ENCODE peak calls at places on chromosomes 11 and 22, in nine cellular contexts. One of them, this sample, is unnamed.

GRCh38 chr11:112694244-112694643 is 267.0 kb upstream of the NCAM1 start:
- DNase-seq in GM18507: no peak
- DNase-seq in T-helper 2 cell treated with Interferon-gamma antibody and Interleukin-4, amounts not matched to agents 5 μg/mL and 100 μg/mL, for 36 hours: no peak
- DNase-seq in coronary artery: no peak
- DNase-seq in NCI-H748 treated with DMSO at 0.1 percent for 48 hours: no peak
- DNase-seq in germinal center: no peak
- DNase-seq in astrocyte of the spinal cord: no peak
- DNase-seq in T follicular helper cell: no peak
- DNase-seq in T-helper 17 cell: no peak
- DNase-seq in this sample: no peak

GRCh38 chr11:134668076-134668475 is 256.0 kb upstream of the B3GAT1 start:
- DNase-seq in GM18507: no peak
- DNase-seq in T-helper 2 cell treated with Interferon-gamma antibody and Interleukin-4, amounts not matched to agents 5 μg/mL and 100 μg/mL, for 36 hours: no peak
- DNase-seq in coronary artery: no peak
- DNase-seq in NCI-H748 treated with DMSO at 0.1 percent for 48 hours: no peak
- DNase-seq in germinal center: no peak
- DNase-seq in astrocyte of the spinal cord: no peak
- DNase-seq in T follicular helper cell: no peak
- DNase-seq in T-helper 17 cell: no peak
- DNase-seq in this sample: no peak

GRCh38 chr11:129295746-129296145 is 79.9 kb upstream of the BARX2 start:
- DNase-seq in GM18507: no peak
- DNase-seq in T-helper 2 cell treated with Interferon-gamma antibody and Interleukin-4, amounts not matched to agents 5 μg/mL and 100 μg/mL, for 36 hours: no peak
- DNase-seq in coronary artery: no peak
- DNase-seq in NCI-H748 treated with DMSO at 0.1 percent for 48 hours: no peak
- DNase-seq in germinal center: no peak
- DNase-seq in astrocyte of the spinal cord: peak; percentile 38
- DNase-seq in T follicular helper cell: no peak
- DNase-seq in T-helper 17 cell: no peak
- DNase-seq in this sample: no peak

GRCh38 chr11:35750315-35750714 is 87.7 kb downstream of the TRIM44 start:
- DNase-seq in GM18507: no peak
- DNase-seq in T-helper 2 cell treated with Interferon-gamma antibody and Interleukin-4, amounts not matched to agents 5 μg/mL and 100 μg/mL, for 36 hours: no peak
- DNase-seq in coronary artery: no peak
- DNase-seq in NCI-H748 treated with DMSO at 0.1 percent for 48 hours: no peak
- DNase-seq in germinal center: no peak
- DNase-seq in astrocyte of the spinal cord: no peak
- DNase-seq in T follicular helper cell: no peak
- DNase-seq in T-helper 17 cell: no peak
- DNase-seq in this sample: no peak

GRCh38 chr11:26575946-26576345 is 3.9 kb upstream of the MUC15 start:
- DNase-seq in GM18507: no peak
- DNase-seq in T-helper 2 cell treated with Interferon-gamma antibody and Interleukin-4, amounts not matched to agents 5 μg/mL and 100 μg/mL, for 36 hours: no peak
- DNase-seq in coronary artery: no peak
- DNase-seq in NCI-H748 treated with DMSO at 0.1 percent for 48 hours: no peak
- DNase-seq in germinal center: no peak
- DNase-seq in astrocyte of the spinal cord: no peak
- DNase-seq in T follicular helper cell: no peak
- DNase-seq in T-helper 17 cell: no peak
- DNase-seq in this sample: no peak

GRCh38 chr11:23041104-23041503 is 180.8 kb upstream of the CCDC179 start:
- DNase-seq in GM18507: no peak
- DNase-seq in T-helper 2 cell treated with Interferon-gamma antibody and Interleukin-4, amounts not matched to agents 5 μg/mL and 100 μg/mL, for 36 hours: no peak
- DNase-seq in coronary artery: no peak
- DNase-seq in NCI-H748 treated with DMSO at 0.1 percent for 48 hours: no peak
- DNase-seq in germinal center: no peak
- DNase-seq in astrocyte of the spinal cord: no peak
- DNase-seq in T follicular helper cell: no peak
- DNase-seq in T-helper 17 cell: no peak
- DNase-seq in this sample: no peak

GRCh38 chr22:37998543-37998942 is 14.2 kb upstream of the SOX10 start:
- DNase-seq in GM18507: no peak
- DNase-seq in T-helper 2 cell treated with Interferon-gamma antibody and Interleukin-4, amounts not matched to agents 5 μg/mL and 100 μg/mL, for 36 hours: no peak
- DNase-seq in coronary artery: no peak
- DNase-seq in NCI-H748 treated with DMSO at 0.1 percent for 48 hours: no peak
- DNase-seq in germinal center: no peak
- DNase-seq in astrocyte of the spinal cord: no peak
- DNase-seq in T follicular helper cell: no peak
- DNase-seq in T-helper 17 cell: no peak
- DNase-seq in this sample: no peak

GRCh38 chr11:18705651-18706281 is 7.2 kb downstream of the TMEM86A start:
- DNase-seq in GM18507: no peak
- DNase-seq in T-helper 2 cell treated with Interferon-gamma antibody and Interleukin-4, amounts not matched to agents 5 μg/mL and 100 μg/mL, for 36 hours: no peak
- DNase-seq in coronary artery: no peak
- DNase-seq in NCI-H748 treated with DMSO at 0.1 percent for 48 hours: peak; percentile 11
- DNase-seq in germinal center: peak; percentile 38
- DNase-seq in astrocyte of the spinal cord: no peak
- DNase-seq in T follicular helper cell: no peak
- DNase-seq in T-helper 17 cell: peak; percentile 13
- DNase-seq in this sample: peak; percentile 36

GRCh38 chr11:27183672-27184457 is 143.2 kb downstream of the BBOX1 start:
- DNase-seq in GM18507: peak; percentile 5
- DNase-seq in T-helper 2 cell treated with Interferon-gamma antibody and Interleukin-4, amounts not matched to agents 5 μg/mL and 100 μg/mL, for 36 hours: no peak
- DNase-seq in coronary artery: no peak
- DNase-seq in NCI-H748 treated with DMSO at 0.1 percent for 48 hours: peak; percentile 50
- DNase-seq in germinal center: peak; percentile 18
- DNase-seq in astrocyte of the spinal cord: peak; percentile 79
- DNase-seq in T follicular helper cell: peak; percentile 14
- DNase-seq in T-helper 17 cell: no peak
- DNase-seq in this sample: no peak

GRCh38 chr11:102599642-102600261 is 25.4 kb downstream of the MMP20 start:
- DNase-seq in GM18507: peak; percentile 32
- DNase-seq in T-helper 2 cell treated with Interferon-gamma antibody and Interleukin-4, amounts not matched to agents 5 μg/mL and 100 μg/mL, for 36 hours: peak; percentile 48
- DNase-seq in coronary artery: no peak
- DNase-seq in NCI-H748 treated with DMSO at 0.1 percent for 48 hours: no peak
- DNase-seq in germinal center: no peak
- DNase-seq in astrocyte of the spinal cord: peak; percentile 95
- DNase-seq in T follicular helper cell: no peak
- DNase-seq in T-helper 17 cell: no peak
- DNase-seq in this sample: no peak

GRCh38 chr22:25555506-25556060 is 8.9 kb upstream of the GRK3 start:
- DNase-seq in GM18507: no peak
- DNase-seq in T-helper 2 cell treated with Interferon-gamma antibody and Interleukin-4, amounts not matched to agents 5 μg/mL and 100 μg/mL, for 36 hours: no peak
- DNase-seq in coronary artery: no peak
- DNase-seq in NCI-H748 treated with DMSO at 0.1 percent for 48 hours: no peak
- DNase-seq in germinal center: no peak
- DNase-seq in astrocyte of the spinal cord: no peak
- DNase-seq in T follicular helper cell: no peak
- DNase-seq in T-helper 17 cell: no peak
- DNase-seq in this sample: no peak

GRCh38 chr11:61908730-61909622 is 8.4 kb downstream of the RAB3IL1 start:
- DNase-seq in GM18507: no peak
- DNase-seq in T-helper 2 cell treated with Interferon-gamma antibody and Interleukin-4, amounts not matched to agents 5 μg/mL and 100 μg/mL, for 36 hours: no peak
- DNase-seq in coronary artery: no peak
- DNase-seq in NCI-H748 treated with DMSO at 0.1 percent for 48 hours: no peak
- DNase-seq in germinal center: no peak
- DNase-seq in astrocyte of the spinal cord: no peak
- DNase-seq in T follicular helper cell: no peak
- DNase-seq in T-helper 17 cell: no peak
- DNase-seq in this sample: peak; percentile 74

GRCh38 chr11:12167098-12167999 is 57.0 kb downstream of the MICAL2 start:
- DNase-seq in GM18507: no peak
- DNase-seq in T-helper 2 cell treated with Interferon-gamma antibody and Interleukin-4, amounts not matched to agents 5 μg/mL and 100 μg/mL, for 36 hours: peak; percentile 48
- DNase-seq in coronary artery: peak; percentile 78
- DNase-seq in NCI-H748 treated with DMSO at 0.1 percent for 48 hours: peak; percentile 6
- DNase-seq in germinal center: no peak
- DNase-seq in astrocyte of the spinal cord: peak; percentile 92
- DNase-seq in T follicular helper cell: no peak
- DNase-seq in T-helper 17 cell: no peak
- DNase-seq in this sample: no peak

GRCh38 chr11:69089258-69089657 is 40.5 kb downstream of the TPCN2 start:
- DNase-seq in GM18507: no peak
- DNase-seq in T-helper 2 cell treated with Interferon-gamma antibody and Interleukin-4, amounts not matched to agents 5 μg/mL and 100 μg/mL, for 36 hours: no peak
- DNase-seq in coronary artery: no peak
- DNase-seq in NCI-H748 treated with DMSO at 0.1 percent for 48 hours: no peak
- DNase-seq in germinal center: no peak
- DNase-seq in astrocyte of the spinal cord: peak; percentile 84
- DNase-seq in T follicular helper cell: no peak
- DNase-seq in T-helper 17 cell: no peak
- DNase-seq in this sample: peak; percentile 73

GRCh38 chr11:111983187-111983986 is 41.8 kb upstream of the DLAT start:
- DNase-seq in GM18507: no peak
- DNase-seq in T-helper 2 cell treated with Interferon-gamma antibody and Interleukin-4, amounts not matched to agents 5 μg/mL and 100 μg/mL, for 36 hours: no peak
- DNase-seq in coronary artery: no peak
- DNase-seq in NCI-H748 treated with DMSO at 0.1 percent for 48 hours: peak; percentile 8
- DNase-seq in germinal center: no peak
- DNase-seq in astrocyte of the spinal cord: peak; percentile 46
- DNase-seq in T follicular helper cell: no peak
- DNase-seq in T-helper 17 cell: no peak
- DNase-seq in this sample: no peak

GRCh38 chr11:71248656-71249055 is 3.7 kb downstream of the SHANK2 start:
- DNase-seq in GM18507: no peak
- DNase-seq in T-helper 2 cell treated with Interferon-gamma antibody and Interleukin-4, amounts not matched to agents 5 μg/mL and 100 μg/mL, for 36 hours: no peak
- DNase-seq in coronary artery: peak; percentile 24
- DNase-seq in NCI-H748 treated with DMSO at 0.1 percent for 48 hours: no peak
- DNase-seq in germinal center: no peak
- DNase-seq in astrocyte of the spinal cord: no peak
- DNase-seq in T follicular helper cell: no peak
- DNase-seq in T-helper 17 cell: no peak
- DNase-seq in this sample: no peak

GRCh38 chr11:16778876-16779275 is 40.4 kb downstream of the C11orf58 start:
- DNase-seq in GM18507: no peak
- DNase-seq in T-helper 2 cell treated with Interferon-gamma antibody and Interleukin-4, amounts not matched to agents 5 μg/mL and 100 μg/mL, for 36 hours: no peak
- DNase-seq in coronary artery: no peak
- DNase-seq in NCI-H748 treated with DMSO at 0.1 percent for 48 hours: no peak
- DNase-seq in germinal center: no peak
- DNase-seq in astrocyte of the spinal cord: no peak
- DNase-seq in T follicular helper cell: no peak
- DNase-seq in T-helper 17 cell: no peak
- DNase-seq in this sample: no peak

GRCh38 chr11:68958211-68958610 is 22.6 kb downstream of the MRGPRD start:
- DNase-seq in GM18507: no peak
- DNase-seq in T-helper 2 cell treated with Interferon-gamma antibody and Interleukin-4, amounts not matched to agents 5 μg/mL and 100 μg/mL, for 36 hours: no peak
- DNase-seq in coronary artery: no peak
- DNase-seq in NCI-H748 treated with DMSO at 0.1 percent for 48 hours: no peak
- DNase-seq in germinal center: no peak
- DNase-seq in astrocyte of the spinal cord: no peak
- DNase-seq in T follicular helper cell: no peak
- DNase-seq in T-helper 17 cell: no peak
- DNase-seq in this sample: no peak

GRCh38 chr11:65314501-65315203 is at the start of gene CDC42EP2:
- DNase-seq in GM18507: peak; percentile 69
- DNase-seq in T-helper 2 cell treated with Interferon-gamma antibody and Interleukin-4, amounts not matched to agents 5 μg/mL and 100 μg/mL, for 36 hours: peak; percentile 79
- DNase-seq in coronary artery: peak; percentile 93
- DNase-seq in NCI-H748 treated with DMSO at 0.1 percent for 48 hours: peak; percentile 49
- DNase-seq in germinal center: peak; percentile 90
- DNase-seq in astrocyte of the spinal cord: peak; percentile 85
- DNase-seq in T follicular helper cell: peak; percentile 60
- DNase-seq in T-helper 17 cell: peak; percentile 75
- DNase-seq in this sample: peak; percentile 91

GRCh38 chr22:50304528-50305392 is 2.7 kb downstream of the PLXNB2 start:
- DNase-seq in GM18507: no peak
- DNase-seq in T-helper 2 cell treated with Interferon-gamma antibody and Interleukin-4, amounts not matched to agents 5 μg/mL and 100 μg/mL, for 36 hours: no peak
- DNase-seq in coronary artery: no peak
- DNase-seq in NCI-H748 treated with DMSO at 0.1 percent for 48 hours: no peak
- DNase-seq in germinal center: peak; percentile 51
- DNase-seq in astrocyte of the spinal cord: peak; percentile 27
- DNase-seq in T follicular helper cell: no peak
- DNase-seq in T-helper 17 cell: no peak
- DNase-seq in this sample: no peak

GRCh38 chr11:126547161-126547560 is 191.7 kb downstream of the ST3GAL4 start:
- DNase-seq in GM18507: no peak
- DNase-seq in T-helper 2 cell treated with Interferon-gamma antibody and Interleukin-4, amounts not matched to agents 5 μg/mL and 100 μg/mL, for 36 hours: no peak
- DNase-seq in coronary artery: no peak
- DNase-seq in NCI-H748 treated with DMSO at 0.1 percent for 48 hours: no peak
- DNase-seq in germinal center: no peak
- DNase-seq in astrocyte of the spinal cord: peak; percentile 86
- DNase-seq in T follicular helper cell: no peak
- DNase-seq in T-helper 17 cell: no peak
- DNase-seq in this sample: no peak

GRCh38 chr11:6229911-6230310 is 4.5 kb downstream of the FHIP1B start:
- DNase-seq in GM18507: no peak
- DNase-seq in T-helper 2 cell treated with Interferon-gamma antibody and Interleukin-4, amounts not matched to agents 5 μg/mL and 100 μg/mL, for 36 hours: no peak
- DNase-seq in coronary artery: no peak
- DNase-seq in NCI-H748 treated with DMSO at 0.1 percent for 48 hours: no peak
- DNase-seq in germinal center: no peak
- DNase-seq in astrocyte of the spinal cord: no peak
- DNase-seq in T follicular helper cell: no peak
- DNase-seq in T-helper 17 cell: no peak
- DNase-seq in this sample: no peak

GRCh38 chr22:49368976-49369725 is 458.5 kb downstream of the BRD1 start:
- DNase-seq in GM18507: no peak
- DNase-seq in T-helper 2 cell treated with Interferon-gamma antibody and Interleukin-4, amounts not matched to agents 5 μg/mL and 100 μg/mL, for 36 hours: no peak
- DNase-seq in coronary artery: peak; percentile 53
- DNase-seq in NCI-H748 treated with DMSO at 0.1 percent for 48 hours: no peak
- DNase-seq in germinal center: no peak
- DNase-seq in astrocyte of the spinal cord: no peak
- DNase-seq in T follicular helper cell: no peak
- DNase-seq in T-helper 17 cell: no peak
- DNase-seq in this sample: no peak

GRCh38 chr11:126147268-126148111 is 64.0 kb downstream of the RPUSD4 start:
- DNase-seq in GM18507: no peak
- DNase-seq in T-helper 2 cell treated with Interferon-gamma antibody and Interleukin-4, amounts not matched to agents 5 μg/mL and 100 μg/mL, for 36 hours: no peak
- DNase-seq in coronary artery: no peak
- DNase-seq in NCI-H748 treated with DMSO at 0.1 percent for 48 hours: no peak
- DNase-seq in germinal center: no peak
- DNase-seq in astrocyte of the spinal cord: no peak
- DNase-seq in T follicular helper cell: no peak
- DNase-seq in T-helper 17 cell: no peak
- DNase-seq in this sample: no peak

GRCh38 chr11:106996691-106997090 is 21.6 kb downstream of the GUCY1A2 start:
- DNase-seq in GM18507: no peak
- DNase-seq in T-helper 2 cell treated with Interferon-gamma antibody and Interleukin-4, amounts not matched to agents 5 μg/mL and 100 μg/mL, for 36 hours: no peak
- DNase-seq in coronary artery: no peak
- DNase-seq in NCI-H748 treated with DMSO at 0.1 percent for 48 hours: no peak
- DNase-seq in germinal center: no peak
- DNase-seq in astrocyte of the spinal cord: no peak
- DNase-seq in T follicular helper cell: no peak
- DNase-seq in T-helper 17 cell: no peak
- DNase-seq in this sample: no peak

GRCh38 chr11:84358034-84358433 is 1071.9 kb upstream of the CCDC90B start:
- DNase-seq in GM18507: no peak
- DNase-seq in T-helper 2 cell treated with Interferon-gamma antibody and Interleukin-4, amounts not matched to agents 5 μg/mL and 100 μg/mL, for 36 hours: no peak
- DNase-seq in coronary artery: no peak
- DNase-seq in NCI-H748 treated with DMSO at 0.1 percent for 48 hours: no peak
- DNase-seq in germinal center: no peak
- DNase-seq in astrocyte of the spinal cord: no peak
- DNase-seq in T follicular helper cell: no peak
- DNase-seq in T-helper 17 cell: no peak
- DNase-seq in this sample: no peak